ENCODE peak calls at places on chromosomes 7 and 10, in nine cellular contexts. One of them, this sample, is unnamed.

GRCh38 chr7:133412942-133413341 is 160.1 kb downstream of the EXOC4 start:
- DNase-seq in A549: no peak
- DNase-seq in tibial nerve: no peak
- DNase-seq in ovary: no peak
- DNase-seq in stomach: no peak
- DNase-seq in suprapubic skin: no peak
- DNase-seq in transverse colon: no peak
- DNase-seq in SK-N-SH: no peak
- DNase-seq in HepG2: no peak
- DNase-seq in this sample: no peak

GRCh38 chr7:150685219-150686029 is at the start of gene GIMAP2:
- DNase-seq in tibial nerve: no peak
- DNase-seq in HepG2: no peak
- DNase-seq in transverse colon: no peak
- DNase-seq in SK-N-SH: no peak
- DNase-seq in stomach: no peak
- DNase-seq in ovary: no peak
- DNase-seq in A549: no peak
- DNase-seq in suprapubic skin: no peak
- DNase-seq in this sample: no peak

GRCh38 chr7:6402741-6403140 is 45.0 kb downstream of the DAGLB start:
- DNase-seq in tibial nerve: no peak
- DNase-seq in transverse colon: no peak
- DNase-seq in stomach: no peak
- DNase-seq in ovary: no peak
- DNase-seq in SK-N-SH: no peak
- DNase-seq in A549: no peak
- DNase-seq in HepG2: no peak
- DNase-seq in suprapubic skin: no peak
- DNase-seq in this sample: no peak

GRCh38 chr7:27048438-27048837 is 47.4 kb downstream of the HOXA1 start:
- DNase-seq in SK-N-SH: peak
- DNase-seq in ovary: no peak
- DNase-seq in transverse colon: no peak
- DNase-seq in stomach: no peak
- DNase-seq in A549: no peak
- DNase-seq in suprapubic skin: no peak
- DNase-seq in HepG2: no peak
- DNase-seq in tibial nerve: no peak
- DNase-seq in this sample: no peak

GRCh38 chr7:18013936-18014335 is 13.7 kb downstream of the PRPS1L1 start:
- DNase-seq in HepG2: no peak
- DNase-seq in transverse colon: no peak
- DNase-seq in stomach: no peak
- DNase-seq in suprapubic skin: no peak
- DNase-seq in SK-N-SH: no peak
- DNase-seq in A549: no peak
- DNase-seq in ovary: no peak
- DNase-seq in tibial nerve: no peak
- DNase-seq in this sample: no peak

GRCh38 chr7:5419523-5420107 is 4.0 kb downstream of the TNRC18 start:
- DNase-seq in SK-N-SH: no peak
- DNase-seq in A549: no peak
- DNase-seq in transverse colon: no peak
- DNase-seq in ovary: peak
- DNase-seq in tibial nerve: peak
- DNase-seq in suprapubic skin: no peak
- DNase-seq in HepG2: peak
- DNase-seq in stomach: peak
- DNase-seq in this sample: no peak

GRCh38 chr10:104350146-104350635 is 3.4 kb upstream of the CFAP58 start:
- DNase-seq in suprapubic skin: no peak
- DNase-seq in SK-N-SH: peak
- DNase-seq in ovary: no peak
- DNase-seq in HepG2: peak
- DNase-seq in stomach: no peak
- DNase-seq in transverse colon: no peak
- DNase-seq in tibial nerve: no peak
- DNase-seq in A549: peak
- DNase-seq in this sample: no peak

GRCh38 chr10:91653214-91653875 is 20.5 kb upstream of the PPP1R3C start:
- DNase-seq in suprapubic skin: no peak
- DNase-seq in A549: no peak
- DNase-seq in transverse colon: no peak
- DNase-seq in SK-N-SH: no peak
- DNase-seq in stomach: no peak
- DNase-seq in tibial nerve: no peak
- DNase-seq in HepG2: no peak
- DNase-seq in ovary: no peak
- DNase-seq in this sample: no peak

GRCh38 chr10:71187600-71187999 is 24.8 kb upstream of the UNC5B start:
- DNase-seq in transverse colon: no peak
- DNase-seq in A549: no peak
- DNase-seq in ovary: peak
- DNase-seq in stomach: peak
- DNase-seq in suprapubic skin: no peak
- DNase-seq in SK-N-SH: no peak
- DNase-seq in tibial nerve: peak
- DNase-seq in HepG2: no peak
- DNase-seq in this sample: no peak

GRCh38 chr7:130695840-130696239 is 9.5 kb upstream of the TSGA13 start:
- DNase-seq in suprapubic skin: no peak
- DNase-seq in tibial nerve: no peak
- DNase-seq in transverse colon: no peak
- DNase-seq in ovary: no peak
- DNase-seq in stomach: no peak
- DNase-seq in SK-N-SH: peak
- DNase-seq in HepG2: peak
- DNase-seq in A549: peak
- DNase-seq in this sample: no peak

GRCh38 chr10:132229834-132230556 is 43.2 kb downstream of the DPYSL4 start:
- DNase-seq in ovary: peak
- DNase-seq in suprapubic skin: no peak
- DNase-seq in transverse colon: peak
- DNase-seq in A549: no peak
- DNase-seq in SK-N-SH: peak
- DNase-seq in stomach: peak
- DNase-seq in tibial nerve: no peak
- DNase-seq in HepG2: no peak
- DNase-seq in this sample: no peak

GRCh38 chr7:138338361-138338760 is 121.7 kb upstream of the TRIM24 start:
- DNase-seq in transverse colon: no peak
- DNase-seq in ovary: peak
- DNase-seq in suprapubic skin: no peak
- DNase-seq in tibial nerve: peak
- DNase-seq in SK-N-SH: peak
- DNase-seq in HepG2: no peak
- DNase-seq in A549: no peak
- DNase-seq in stomach: peak
- DNase-seq in this sample: no peak

GRCh38 chr7:97018775-97019535 is 5.7 kb downstream of the DLX5 start:
- DNase-seq in SK-N-SH: no peak
- DNase-seq in tibial nerve: no peak
- DNase-seq in HepG2: no peak
- DNase-seq in ovary: no peak
- DNase-seq in A549: no peak
- DNase-seq in suprapubic skin: no peak
- DNase-seq in stomach: no peak
- DNase-seq in transverse colon: no peak
- DNase-seq in this sample: peak

GRCh38 chr10:32379314-32379949 is 32.5 kb upstream of the EPC1 start:
- DNase-seq in transverse colon: no peak
- DNase-seq in SK-N-SH: peak
- DNase-seq in ovary: no peak
- DNase-seq in HepG2: peak
- DNase-seq in A549: no peak
- DNase-seq in suprapubic skin: no peak
- DNase-seq in stomach: no peak
- DNase-seq in tibial nerve: no peak
- DNase-seq in this sample: no peak

GRCh38 chr7:27156508-27156898 is at the start of gene HOXA7:
- DNase-seq in transverse colon: peak
- DNase-seq in HepG2: no peak
- DNase-seq in tibial nerve: peak
- DNase-seq in SK-N-SH: peak
- DNase-seq in ovary: no peak
- DNase-seq in stomach: peak
- DNase-seq in suprapubic skin: peak
- DNase-seq in A549: peak
- DNase-seq in this sample: no peak

GRCh38 chr7:137961200-137962177 is 40.4 kb downstream of the CREB3L2 start:
- DNase-seq in A549: no peak
- DNase-seq in tibial nerve: no peak
- DNase-seq in suprapubic skin: no peak
- DNase-seq in SK-N-SH: no peak
- DNase-seq in stomach: no peak
- DNase-seq in ovary: no peak
- DNase-seq in transverse colon: no peak
- DNase-seq in HepG2: no peak
- DNase-seq in this sample: no peak

GRCh38 chr10:88954458-88955083 is 2.0 kb upstream of the ACTA2 start:
- DNase-seq in stomach: no peak
- DNase-seq in HepG2: no peak
- DNase-seq in transverse colon: no peak
- DNase-seq in suprapubic skin: no peak
- DNase-seq in A549: no peak
- DNase-seq in ovary: no peak
- DNase-seq in tibial nerve: no peak
- DNase-seq in SK-N-SH: no peak
- DNase-seq in this sample: no peak

DNA sequence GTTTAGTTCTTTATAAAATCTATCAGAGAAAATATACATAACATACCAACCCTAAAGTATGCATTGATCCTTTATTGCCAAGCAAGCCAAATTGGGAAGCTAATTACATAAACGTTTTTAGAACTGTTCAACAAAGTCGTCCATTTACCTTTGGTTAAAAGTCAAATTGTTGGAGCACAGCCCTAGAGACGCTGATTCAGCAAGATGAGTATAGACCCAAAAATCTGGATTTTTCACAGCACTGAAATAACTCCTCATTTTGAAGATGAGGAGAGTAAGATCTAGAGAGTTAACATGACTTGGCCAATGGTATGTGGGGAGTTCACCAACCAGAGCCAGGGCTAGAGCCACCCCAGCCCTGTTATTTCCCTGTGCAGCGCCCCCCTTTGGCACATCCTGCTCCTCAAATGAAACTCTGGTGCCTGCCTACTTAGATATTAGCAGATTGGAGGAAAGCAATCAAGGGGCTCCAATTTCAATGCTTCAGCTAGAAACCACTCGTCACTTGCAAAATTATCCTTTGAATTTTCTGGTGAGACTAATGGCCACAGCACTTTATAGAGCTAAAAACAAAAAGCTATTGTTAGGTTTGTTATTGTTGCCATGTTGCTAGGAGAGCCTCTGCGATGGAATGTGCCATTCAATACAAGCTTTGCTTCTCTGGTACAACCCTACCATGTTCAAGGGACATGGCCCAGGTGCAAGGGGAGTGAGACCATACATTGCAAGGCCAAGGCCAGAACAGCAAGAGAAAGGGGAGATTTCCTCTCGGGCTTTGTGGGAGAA is 132.6 kb upstream of the ZEB1 start:
- DNase-seq in tibial nerve: no peak
- DNase-seq in HepG2: peak
- DNase-seq in SK-N-SH: no peak
- DNase-seq in A549: no peak
- DNase-seq in ovary: no peak
- DNase-seq in transverse colon: no peak
- DNase-seq in suprapubic skin: no peak
- DNase-seq in stomach: no peak
- DNase-seq in this sample: no peak
- TF ChIP-seq EP300 in tibial nerve: no peak
- TF ChIP-seq EP300 in HepG2: no peak
- TF ChIP-seq EP300 in SK-N-SH: no peak
- TF ChIP-seq EP300 in A549: no peak
- TF ChIP-seq EP300 in ovary: no peak
- TF ChIP-seq EP300 in transverse colon: no peak
- TF ChIP-seq EP300 in suprapubic skin: no peak
- TF ChIP-seq EP300 in stomach: no peak
- TF ChIP-seq EP300 in this sample: no peak

GRCh38 chr7:45924283-45924682 is 3.2 kb upstream of the IGFBP3 start:
- DNase-seq in SK-N-SH: no peak
- DNase-seq in ovary: no peak
- DNase-seq in transverse colon: no peak
- DNase-seq in HepG2: no peak
- DNase-seq in tibial nerve: no peak
- DNase-seq in stomach: no peak
- DNase-seq in suprapubic skin: no peak
- DNase-seq in A549: peak
- DNase-seq in this sample: peak
- TF ChIP-seq EP300 in SK-N-SH: peak
- TF ChIP-seq EP300 in ovary: no peak
- TF ChIP-seq EP300 in transverse colon: no peak
- TF ChIP-seq EP300 in HepG2: no peak
- TF ChIP-seq EP300 in tibial nerve: no peak
- TF ChIP-seq EP300 in stomach: no peak
- TF ChIP-seq EP300 in suprapubic skin: no peak
- TF ChIP-seq EP300 in A549: peak
- TF ChIP-seq EP300 in this sample: no peak

DNA sequence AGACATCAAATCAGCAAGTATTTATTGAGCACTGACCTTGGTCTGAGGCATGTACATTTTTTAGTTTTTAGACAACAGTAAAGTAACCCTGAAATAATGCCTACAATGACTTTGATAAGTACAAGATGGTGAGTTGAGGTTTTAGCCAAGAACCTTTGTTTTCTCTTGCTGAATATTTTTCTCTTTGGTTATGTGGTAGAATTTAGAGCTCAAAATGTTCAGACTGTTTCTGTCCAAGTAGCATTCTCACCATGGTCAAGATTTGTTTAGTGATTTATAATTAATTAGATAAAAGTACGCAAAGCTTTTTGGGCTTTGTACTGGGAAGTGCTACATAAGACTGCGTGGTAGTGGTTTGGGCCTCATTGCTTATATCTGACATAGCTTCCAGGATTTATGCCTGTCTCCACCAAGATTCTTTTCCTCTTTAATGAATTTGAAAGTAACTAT is 102.4 kb downstream of the KAT6B start:
- DNase-seq in HepG2: no peak
- DNase-seq in ovary: no peak
- DNase-seq in transverse colon: no peak
- DNase-seq in stomach: no peak
- DNase-seq in suprapubic skin: no peak
- DNase-seq in SK-N-SH: no peak
- DNase-seq in tibial nerve: no peak
- DNase-seq in A549: no peak
- DNase-seq in this sample: no peak
- TF ChIP-seq EP300 in HepG2: no peak
- TF ChIP-seq EP300 in ovary: no peak
- TF ChIP-seq EP300 in transverse colon: no peak
- TF ChIP-seq EP300 in stomach: no peak
- TF ChIP-seq EP300 in suprapubic skin: no peak
- TF ChIP-seq EP300 in SK-N-SH: no peak
- TF ChIP-seq EP300 in tibial nerve: no peak
- TF ChIP-seq EP300 in A549: no peak
- TF ChIP-seq EP300 in this sample: no peak

DNA sequence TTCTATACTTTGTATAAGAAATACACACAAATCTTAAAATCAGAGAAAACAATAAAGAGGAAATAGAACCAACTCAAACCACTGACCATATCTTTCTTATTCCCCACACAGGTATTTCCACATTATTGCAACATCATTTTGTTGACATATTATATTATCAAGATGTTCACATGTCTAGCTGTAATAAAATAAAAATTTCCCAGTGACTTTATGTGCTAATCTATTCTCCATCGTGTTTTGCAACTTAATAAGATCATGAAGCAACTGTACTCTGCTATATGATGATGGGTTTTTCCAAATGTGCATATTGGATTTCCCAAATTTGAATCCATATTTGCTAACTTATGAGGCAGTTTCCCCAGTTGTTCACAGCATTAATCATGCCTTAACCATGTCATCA is 127.8 kb downstream of the ITGB8 start:
- DNase-seq in tibial nerve: no peak
- DNase-seq in SK-N-SH: no peak
- DNase-seq in HepG2: no peak
- DNase-seq in suprapubic skin: no peak
- DNase-seq in ovary: no peak
- DNase-seq in stomach: no peak
- DNase-seq in transverse colon: no peak
- DNase-seq in A549: no peak
- DNase-seq in this sample: no peak
- TF ChIP-seq EP300 in tibial nerve: no peak
- TF ChIP-seq EP300 in SK-N-SH: no peak
- TF ChIP-seq EP300 in HepG2: no peak
- TF ChIP-seq EP300 in suprapubic skin: no peak
- TF ChIP-seq EP300 in ovary: no peak
- TF ChIP-seq EP300 in stomach: no peak
- TF ChIP-seq EP300 in transverse colon: no peak
- TF ChIP-seq EP300 in A549: no peak
- TF ChIP-seq EP300 in this sample: no peak

This sample was measured in esophagus muscularis mucosa.